ENCODE peak calls at places on chromosomes 6 and 20, in seven cellular contexts. O is kidney epithelial cell, Z is left ventricle myocardium inferior, W is AG04449, C is lower leg skin, M is tibial nerve, N is AG09309. V is an unnamed sample.

GRCh38 chr6:165987483-165988305 is 180.0 kb downstream of the TBXT start:
- DNase-seq in O (peak), Z (peak), W (peak), C (no peak), M (peak), N (no peak), V (no peak)

GRCh38 chr6:163092846-163093245 is 321.7 kb upstream of the QKI start:
- DNase-seq in O (no peak), Z (no peak), W (no peak), C (no peak), M (no peak), N (no peak), V (no peak)

GRCh38 chr6:66930559-66931290 is 1223.7 kb upstream of the EYS start:
- DNase-seq in O (no peak), Z (no peak), W (no peak), C (no peak), M (no peak), N (no peak), V (no peak)

GRCh38 chr20:46169245-46170171 is 51.4 kb downstream of the CD40 start:
- DNase-seq in O (no peak), Z (no peak), W (no peak), C (peak), M (no peak), N (no peak), V (no peak)

GRCh38 chr6:103507052-103507451 is 1352.7 kb downstream of the HACE1 start:
- DNase-seq in O (no peak), Z (no peak), W (no peak), C (no peak), M (no peak), N (no peak), V (no peak)

GRCh38 chr6:82870582-82871172 is 195.0 kb downstream of the UBE3D start:
- DNase-seq in O (no peak), Z (no peak), W (no peak), C (no peak), M (no peak), N (no peak), V (no peak)

GRCh38 chr6:9380568-9380967 is 945.2 kb upstream of the SLC35B3 start:
- DNase-seq in O (no peak), Z (no peak), W (no peak), C (no peak), M (no peak), N (no peak), V (no peak)

GRCh38 chr6:7846971-7847818 is 63.4 kb downstream of the TXNDC5 start:
- DNase-seq in O (no peak), Z (no peak), W (no peak), C (no peak), M (no peak), N (peak), V (no peak)

GRCh38 chr20:51327251-51327841 is 215.2 kb downstream of the NFATC2 start:
- DNase-seq in O (no peak), Z (no peak), W (peak), C (no peak), M (no peak), N (peak), V (no peak)

GRCh38 chr20:60244373-60245146 is 286.3 kb downstream of the CDH26 start:
- DNase-seq in O (no peak), Z (no peak), W (no peak), C (no peak), M (no peak), N (no peak), V (no peak)

GRCh38 chr6:143333081-143333480 is 117.4 kb downstream of the ADAT2 start:
- DNase-seq in O (no peak), Z (no peak), W (no peak), C (no peak), M (no peak), N (no peak), V (no peak)

GRCh38 chr20:45323731-45324130 is 15.6 kb upstream of the MATN4 start:
- DNase-seq in O (no peak), Z (no peak), W (no peak), C (no peak), M (no peak), N (no peak), V (no peak)

GRCh38 chr6:134035823-134036296 is 16.6 kb downstream of the SLC2A12 start:
- DNase-seq in O (peak), Z (no peak), W (no peak), C (no peak), M (no peak), N (no peak), V (no peak)

GRCh38 chr6:43980004-43980795 is 147.1 kb downstream of the MRPL14 start:
- DNase-seq in O (no peak), Z (no peak), W (no peak), C (no peak), M (no peak), N (no peak), V (no peak)

GRCh38 chr6:50249493-50249892 is 199.8 kb upstream of the DEFB112 start:
- DNase-seq in O (peak), Z (no peak), W (no peak), C (no peak), M (no peak), N (no peak), V (no peak)

GRCh38 chr20:64048402-64049044 is 916 bp downstream of the SOX18 start:
- DNase-seq in O (no peak), Z (no peak), W (no peak), C (no peak), M (no peak), N (no peak), V (no peak)

GRCh38 chr6:102928109-102928508 is 1534.6 kb downstream of the GRIK2 start:
- DNase-seq in O (no peak), Z (no peak), W (no peak), C (no peak), M (no peak), N (no peak), V (no peak)

GRCh38 chr6:142872376-142872775 is 72.6 kb downstream of the HIVEP2 start:
- DNase-seq in O (no peak), Z (no peak), W (no peak), C (no peak), M (no peak), N (no peak), V (no peak)

GRCh38 chr6:54291146-54291545 is 17.1 kb upstream of the TINAG start:
- DNase-seq in O (peak), Z (no peak), W (no peak), C (no peak), M (no peak), N (no peak), V (no peak)

GRCh38 chr20:51467971-51468626 is 74.4 kb downstream of the NFATC2 start:
- DNase-seq in O (no peak), Z (no peak), W (no peak), C (no peak), M (no peak), N (no peak), V (no peak)

GRCh38 chr6:155080876-155081845 is 86.0 kb downstream of the TIAM2 start:
- DNase-seq in O (no peak), Z (no peak), W (peak), C (no peak), M (no peak), N (no peak), V (no peak)

GRCh38 chr6:35452186-35453090 is at the start of gene FANCE:
- DNase-seq in O (peak), Z (peak), W (no peak), C (peak), M (peak), N (no peak), V (peak)

GRCh38 chr6:27288136-27289044 is 23.7 kb downstream of the POM121L2 start:
- DNase-seq in O (no peak), Z (no peak), W (no peak), C (no peak), M (no peak), N (no peak), V (no peak)

GRCh38 chr6:69294862-69295261 is 501.9 kb downstream of the LMBRD1 start:
- DNase-seq in O (no peak), Z (no peak), W (no peak), C (no peak), M (no peak), N (no peak), V (no peak)

GRCh38 chr20:9999660-10000059 is 35.1 kb upstream of the ANKEF1 start:
- DNase-seq in O (no peak), Z (no peak), W (no peak), C (peak), M (peak), N (no peak), V (no peak)

GRCh38 chr20:17210387-17210786 is 16.5 kb upstream of the PCSK2 start:
- DNase-seq in O (no peak), Z (no peak), W (no peak), C (no peak), M (no peak), N (no peak), V (no peak)

GRCh38 chr20:17210983-17211382 is 15.9 kb upstream of the PCSK2 start:
- DNase-seq in O (peak), Z (no peak), W (no peak), C (no peak), M (no peak), N (no peak), V (no peak)

GRCh38 chr20:17215167-17215566 is 11.7 kb upstream of the PCSK2 start:
- DNase-seq in O (no peak), Z (no peak), W (no peak), C (no peak), M (no peak), N (no peak), V (no peak)
- TF ChIP-seq CTCF in O (no peak), Z (no peak), W (no peak), C (no peak), M (no peak), N (no peak), V (no peak)

GRCh38 chr6:52497652-52498408 is 77.7 kb downstream of the EFHC1 start:
- DNase-seq in O (no peak), Z (peak), W (no peak), C (no peak), M (peak), N (no peak), V (no peak)
- H3K4me3 ChIP-seq in O (no peak), Z (no peak), W (no peak), C (no peak), M (no peak), N (no peak), V (no peak)

GRCh38 chr6:38774933-38775707 is 60.0 kb downstream of the DNAH8 start:
- DNase-seq in O (no peak), Z (no peak), W (no peak), C (no peak), M (no peak), N (no peak), V (no peak)

GRCh38 chr6:38775870-38776269 is 60.8 kb downstream of the DNAH8 start:
- DNase-seq in O (no peak), Z (no peak), W (peak), C (no peak), M (no peak), N (no peak), V (no peak)

GRCh38 chr6:38771111-38771694 is 56.1 kb downstream of the DNAH8 start:
- DNase-seq in O (no peak), Z (no peak), W (no peak), C (no peak), M (no peak), N (no peak), V (no peak)

GRCh38 chr6:38776515-38776914 is 61.4 kb downstream of the DNAH8 start:
- DNase-seq in O (no peak), Z (no peak), W (peak), C (no peak), M (no peak), N (no peak), V (no peak)

GRCh38 chr6:38773338-38773737 is 58.2 kb downstream of the DNAH8 start:
- DNase-seq in O (no peak), Z (no peak), W (no peak), C (no peak), M (no peak), N (no peak), V (no peak)
- TF ChIP-seq CTCF in O (peak), Z (peak), W (no peak), C (no peak), M (peak), N (peak), V (no peak)

GRCh38 chr20:36491901-36492617 is 49.3 kb upstream of the MYL9 start:
- DNase-seq in O (no peak), Z (no peak), W (no peak), C (no peak), M (no peak), N (no peak), V (peak)
- H3K4me3 ChIP-seq in O (no peak), Z (no peak), W (no peak), C (no peak), M (no peak), N (no peak), V (peak)

DNA sequence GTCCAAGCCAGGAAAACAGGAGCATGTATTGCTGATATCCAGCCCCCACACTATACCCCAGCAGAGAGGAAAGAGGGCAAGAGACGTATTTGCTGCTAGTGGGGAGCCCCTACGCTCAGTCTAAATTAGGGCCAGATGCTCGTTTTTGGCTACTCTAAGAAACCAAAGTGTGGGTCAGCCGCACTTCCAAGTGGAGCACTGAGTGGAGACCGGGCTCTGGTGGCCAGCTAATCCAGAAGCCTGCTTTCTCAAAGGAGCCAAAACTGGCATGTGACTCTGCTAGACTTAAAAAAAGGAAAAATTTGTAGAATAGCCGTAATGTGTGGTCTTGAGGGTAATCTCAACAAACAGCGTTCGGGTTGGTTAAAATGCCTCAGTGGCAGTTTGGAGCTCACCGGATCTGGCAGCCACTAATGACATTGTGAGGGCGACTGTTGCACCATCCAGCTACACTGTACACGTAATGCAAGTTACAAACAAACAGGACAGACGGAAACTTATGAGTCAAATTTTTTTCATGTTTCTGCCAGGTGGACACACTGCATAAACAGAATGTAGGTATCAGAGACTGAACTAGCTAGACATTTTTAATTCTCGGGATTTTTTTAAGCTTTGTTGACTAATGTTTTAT is 230.9 kb downstream of the FOXC1 start:
- DNase-seq in O (no peak), Z (no peak), W (no peak), C (no peak), M (peak), N (no peak), V (no peak)
- TF ChIP-seq CTCF in O (no peak), Z (no peak), W (no peak), C (no peak), M (no peak), N (no peak), V (no peak)

DNA sequence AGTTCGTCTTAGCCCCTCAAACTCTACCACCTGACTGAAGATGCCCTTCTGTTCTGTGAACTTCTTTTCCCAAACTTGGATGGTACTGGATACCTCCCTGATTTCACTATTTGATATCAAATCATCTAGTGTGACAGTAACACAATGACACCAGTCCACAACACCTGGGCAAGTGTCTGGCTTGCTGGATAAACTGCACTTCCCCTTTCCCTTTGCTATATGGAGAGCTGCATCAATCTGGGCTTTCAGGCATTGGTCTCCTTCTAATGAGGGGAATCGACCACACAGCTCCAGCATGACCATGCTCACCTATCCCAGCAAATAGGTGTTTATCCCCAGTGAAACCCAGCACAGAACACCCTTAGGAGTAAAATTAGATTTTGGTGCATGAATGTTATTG is 3.1 kb downstream of the F13A1 start:
- DNase-seq in O (no peak), Z (no peak), W (no peak), C (no peak), M (no peak), N (no peak), V (no peak)
- H3K4me3 ChIP-seq in O (no peak), Z (peak), W (no peak), C (no peak), M (no peak), N (no peak), V (no peak)

DNA sequence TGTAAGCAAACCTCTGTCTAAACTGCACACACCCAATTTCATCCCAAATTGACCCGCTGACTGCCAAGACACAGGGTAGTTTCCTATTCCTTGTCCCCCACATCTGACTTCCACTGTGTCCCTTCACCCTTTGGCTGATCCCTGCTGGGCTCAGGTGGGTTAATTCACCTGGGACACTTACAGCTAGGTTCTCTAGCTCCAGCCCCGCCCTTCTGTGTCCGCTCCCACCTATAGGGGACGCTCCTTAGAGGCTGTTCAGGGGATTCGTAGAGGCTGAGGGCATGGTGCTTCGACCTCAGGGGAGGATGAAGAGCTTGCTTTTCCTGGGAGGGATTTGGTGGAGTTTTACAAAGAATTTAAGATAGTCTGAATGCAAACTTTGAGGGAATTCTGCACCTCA is 4.0 kb upstream of the CD93 start:
- DNase-seq in O (no peak), Z (no peak), W (no peak), C (no peak), M (no peak), N (no peak), V (no peak)
- TF ChIP-seq CTCF in O (no peak), Z (no peak), W (no peak), C (no peak), M (no peak), N (no peak), V (no peak)

GRCh38 chr6:1895721-1896120 is 286.0 kb downstream of the FOXC1 start:
- DNase-seq in O (no peak), Z (no peak), W (no peak), C (no peak), M (no peak), N (no peak), V (no peak)
- H3K4me3 ChIP-seq in O (no peak), Z (no peak), W (no peak), C (no peak), M (no peak), N (no peak), V (no peak)

GRCh38 chr20:14142171-14142570 is 146.9 kb downstream of the MACROD2 start:
- DNase-seq in O (peak), Z (no peak), W (no peak), C (peak), M (peak), N (no peak), V (no peak)
- TF ChIP-seq CTCF in O (peak), Z (peak), W (peak), C (no peak), M (peak), N (no peak), V (no peak)

GRCh38 chr6:16769131-16769985 is 8.1 kb upstream of the ATXN1 start:
- DNase-seq in O (no peak), Z (no peak), W (no peak), C (peak), M (no peak), N (peak), V (peak)
- H3K4me3 ChIP-seq in O (no peak), Z (no peak), W (no peak), C (no peak), M (no peak), N (no peak), V (peak)

V was measured in CD8-positive, alpha-beta T cell.